ENCODE peak calls at places on chromosomes 2 and 18, in eight cellular contexts. R is cardiac muscle cell; U is endothelial cell; K is breast epithelium; I is mesothelial cell of epicardium; B is WERI-Rb-1; F is CD4-positive, alpha-beta T cell; N is progenitor cell of endocrine pancreas. T is an unnamed sample.

GRCh38 chr18:1094408-1094807 is 189.7 kb downstream of the ADCYAP1 start:
- DNase-seq in I (no peak), R (peak), K (no peak), F (no peak), B (no peak), N (no peak), U (no peak), T (no peak)

GRCh38 chr2:239113164-239113563 is 265.3 kb downstream of the TWIST2 start:
- DNase-seq in K (no peak), I (no peak), B (no peak), R (peak), N (no peak), F (no peak), U (no peak), T (no peak)

GRCh38 chr2:55718165-55719008 is 24.7 kb upstream of the PNPT1 start:
- DNase-seq in K (peak), F (no peak), I (no peak), R (peak), U (peak), B (peak), N (peak), T (no peak)

GRCh38 chr18:62239475-62239874 is 52.4 kb downstream of the RELCH start:
- DNase-seq in N (no peak), R (no peak), I (no peak), B (no peak), K (no peak), U (no peak), F (no peak), T (no peak)

GRCh38 chr2:134310450-134311079 is 56.7 kb downstream of the MGAT5 start:
- DNase-seq in F (no peak), B (no peak), U (no peak), K (no peak), I (no peak), N (no peak), R (no peak), T (no peak)

GRCh38 chr2:39737661-39738060 is 41.4 kb downstream of the THUMPD2 start:
- DNase-seq in R (peak), F (no peak), N (no peak), B (no peak), I (no peak), U (no peak), K (no peak), T (no peak)

GRCh38 chr2:236177967-236178909 is 10.1 kb upstream of the GBX2 start:
- DNase-seq in K (no peak), F (no peak), R (peak), I (peak), B (peak), N (peak), U (peak), T (no peak)

GRCh38 chr2:132439703-132440398 is 23.2 kb downstream of the GPR39 start:
- DNase-seq in I (no peak), N (no peak), B (no peak), R (no peak), F (no peak), U (no peak), K (no peak), T (no peak)

GRCh38 chr2:151162185-151162584 is 99.5 kb downstream of the RBM43 start:
- DNase-seq in N (no peak), F (no peak), R (peak), U (no peak), K (no peak), B (no peak), I (no peak), T (no peak)

GRCh38 chr2:217279571-217279970 is 419.7 kb upstream of the TNP1 start:
- DNase-seq in F (no peak), U (no peak), K (no peak), B (no peak), R (peak), N (no peak), I (no peak), T (no peak)

GRCh38 chr2:152238021-152238420 is 62.5 kb upstream of the STAM2 start:
- DNase-seq in N (no peak), U (no peak), I (no peak), K (no peak), F (no peak), B (no peak), R (no peak), T (no peak)

GRCh38 chr2:133495226-133495625 is 73.0 kb downstream of the NCKAP5 start:
- DNase-seq in N (no peak), B (no peak), K (no peak), F (no peak), U (no peak), R (no peak), I (no peak), T (no peak)

GRCh38 chr18:21894619-21895367 is 154.2 kb downstream of the MIB1 start:
- DNase-seq in N (no peak), F (no peak), B (no peak), R (peak), I (no peak), U (no peak), K (no peak), T (no peak)

GRCh38 chr2:30356061-30356460 is 91.0 kb upstream of the LCLAT1 start:
- DNase-seq in B (no peak), U (no peak), R (peak), I (no peak), N (no peak), K (no peak), F (no peak), T (no peak)

GRCh38 chr2:201900362-201900761 is 94.0 kb downstream of the CDK15 start:
- DNase-seq in U (no peak), B (no peak), F (no peak), R (no peak), K (no peak), I (no peak), N (no peak), T (no peak)

GRCh38 chr2:201813996-201814845 is 7.9 kb downstream of the CDK15 start:
- DNase-seq in U (no peak), F (no peak), B (no peak), N (no peak), K (no peak), R (peak), I (no peak), T (no peak)

GRCh38 chr2:39530423-39530866 is 93.4 kb upstream of the MAP4K3 start:
- DNase-seq in I (no peak), K (no peak), N (no peak), F (no peak), B (no peak), R (peak), U (no peak), T (no peak)

GRCh38 chr2:159399716-159400525 is 113.4 kb upstream of the WDSUB1 start:
- DNase-seq in F (no peak), N (no peak), K (no peak), B (no peak), I (no peak), R (peak), U (no peak), T (no peak)

GRCh38 chr2:54666131-54666637 is 57.3 kb upstream of the EML6 start:
- DNase-seq in B (no peak), K (peak), R (peak), U (no peak), I (no peak), F (no peak), N (no peak), T (no peak)

GRCh38 chr2:207437857-207438166 is 92.0 kb upstream of the CREB1 start:
- DNase-seq in K (peak), B (no peak), I (no peak), U (no peak), N (no peak), R (no peak), F (no peak), T (no peak)

GRCh38 chr18:62486290-62486964 is 36.4 kb upstream of the ZCCHC2 start:
- DNase-seq in F (no peak), B (no peak), I (no peak), N (no peak), K (peak), R (peak), U (no peak), T (no peak)

GRCh38 chr2:175815537-175815936 is 186.5 kb downstream of the LNPK start:
- DNase-seq in N (no peak), U (no peak), I (no peak), F (no peak), B (no peak), R (no peak), K (no peak), T (no peak)

GRCh38 chr2:9681427-9681817 is 50.6 kb upstream of the YWHAQ start:
- DNase-seq in U (no peak), I (no peak), N (no peak), R (no peak), K (no peak), B (no peak), F (no peak), T (no peak)

GRCh38 chr2:63486861-63487290 is 101.4 kb downstream of the WDPCP start:
- DNase-seq in K (no peak), R (no peak), N (no peak), F (no peak), B (peak), I (no peak), U (no peak), T (no peak)
- TF ChIP-seq CTCF in K (no peak), R (no peak), N (no peak), F (no peak), B (peak), I (no peak), U (no peak), T (no peak)

GRCh38 chr2:172865422-172865821 is 129.8 kb downstream of the RAPGEF4 start:
- DNase-seq in U (no peak), I (no peak), R (no peak), K (no peak), B (no peak), F (no peak), N (no peak), T (no peak)
- TF ChIP-seq CTCF in U (peak), I (no peak), R (peak), K (no peak), B (peak), F (no peak), N (no peak), T (no peak)

GRCh38 chr2:37812941-37813730 is 112.0 kb upstream of the RMDN2 start:
- DNase-seq in F (no peak), B (no peak), R (no peak), K (no peak), U (no peak), N (no peak), I (no peak), T (no peak)

GRCh38 chr2:37809525-37809924 is 115.6 kb upstream of the RMDN2 start:
- DNase-seq in I (no peak), R (peak), B (peak), U (peak), K (no peak), F (no peak), N (no peak), T (no peak)

GRCh38 chr2:37809931-37810570 is 115.0 kb upstream of the RMDN2 start:
- DNase-seq in U (no peak), B (no peak), I (no peak), F (no peak), K (no peak), N (no peak), R (no peak), T (no peak)

GRCh38 chr2:37816036-37816435 is 109.1 kb upstream of the RMDN2 start:
- DNase-seq in R (no peak), N (no peak), B (no peak), F (no peak), U (no peak), K (no peak), I (no peak), T (no peak)

GRCh38 chr2:37812414-37812813 is 112.7 kb upstream of the RMDN2 start:
- DNase-seq in B (no peak), F (no peak), R (peak), K (no peak), N (no peak), I (no peak), U (no peak), T (no peak)
- TF ChIP-seq CTCF in B (no peak), F (no peak), R (peak), K (no peak), N (no peak), I (no peak), U (no peak), T (no peak)

GRCh38 chr2:200199576-200200263 is 106.8 kb upstream of the SPATS2L start:
- DNase-seq in K (no peak), R (no peak), N (no peak), B (peak), I (no peak), F (no peak), U (no peak), T (no peak)
- TF ChIP-seq CTCF in K (no peak), R (no peak), N (no peak), B (peak), I (no peak), F (no peak), U (no peak), T (no peak)

GRCh38 chr2:120253021-120253882 is 600 bp downstream of the RALB start:
- DNase-seq in U (peak), F (peak), N (peak), R (peak), B (peak), K (peak), I (peak), T (no peak)
- TF ChIP-seq CTCF in U (no peak), F (no peak), N (peak), R (peak), B (peak), K (peak), I (no peak), T (no peak)

GRCh38 chr18:63779386-63779785 is 4.2 kb downstream of the SERPINB7 start:
- DNase-seq in R (no peak), F (no peak), I (no peak), U (no peak), K (no peak), N (no peak), B (no peak), T (no peak)

GRCh38 chr18:63787673-63788072 is 12.5 kb downstream of the SERPINB7 start:
- DNase-seq in F (no peak), B (no peak), I (no peak), K (no peak), R (no peak), U (no peak), N (no peak), T (no peak)

GRCh38 chr18:63785031-63785430 is 9.8 kb downstream of the SERPINB7 start:
- DNase-seq in B (no peak), K (no peak), N (no peak), U (no peak), I (no peak), R (no peak), F (no peak), T (no peak)

GRCh38 chr18:63788447-63789096 is 13.4 kb downstream of the SERPINB7 start:
- DNase-seq in F (no peak), B (no peak), U (no peak), R (peak), N (no peak), K (no peak), I (no peak), T (no peak)

GRCh38 chr18:63783394-63783793 is 8.2 kb downstream of the SERPINB7 start:
- DNase-seq in F (no peak), U (no peak), N (no peak), K (no peak), B (peak), I (no peak), R (no peak), T (no peak)
- TF ChIP-seq CTCF in F (no peak), U (no peak), N (no peak), K (no peak), B (peak), I (no peak), R (no peak), T (no peak)

GRCh38 chr2:28750316-28751101 is 1.1 kb upstream of the PPP1CB start:
- DNase-seq in R (peak), K (no peak), F (no peak), B (peak), U (no peak), N (no peak), I (no peak), T (no peak)

GRCh38 chr2:28752608-28752984 is 966 bp downstream of the PPP1CB start:
- DNase-seq in N (no peak), F (no peak), U (no peak), B (no peak), I (no peak), R (peak), K (no peak), T (no peak)

GRCh38 chr2:28753043-28753683 is 1.5 kb downstream of the PPP1CB start:
- DNase-seq in K (peak), R (peak), I (no peak), F (peak), U (peak), B (peak), N (no peak), T (no peak)

GRCh38 chr2:28751956-28752607 is 452 bp downstream of the PPP1CB start:
- DNase-seq in I (no peak), K (no peak), U (peak), R (peak), N (no peak), B (peak), F (peak), T (no peak)

GRCh38 chr2:28751102-28751955 is at the start of gene PPP1CB:
- DNase-seq in U (peak), B (peak), I (peak), N (peak), K (peak), F (peak), R (peak), T (peak)
- TF ChIP-seq CTCF in U (peak), B (peak), I (no peak), N (peak), K (no peak), F (peak), R (peak), T (no peak)

GRCh38 chr2:215738360-215738759 is 275.0 kb downstream of the MREG start:
- DNase-seq in F (no peak), U (no peak), R (no peak), B (no peak), I (no peak), K (no peak), N (no peak), T (no peak)

GRCh38 chr2:215740071-215740470 is 273.3 kb downstream of the MREG start:
- DNase-seq in N (no peak), U (no peak), K (no peak), F (no peak), B (no peak), R (no peak), I (no peak), T (no peak)

GRCh38 chr2:215731108-215731507 is 282.2 kb downstream of the MREG start:
- DNase-seq in N (no peak), U (no peak), R (no peak), B (no peak), K (no peak), F (no peak), I (no peak), T (no peak)

GRCh38 chr2:215737496-215737895 is 275.9 kb downstream of the MREG start:
- DNase-seq in F (no peak), K (no peak), N (no peak), B (no peak), U (peak), R (no peak), I (no peak), T (no peak)

GRCh38 chr2:215736653-215737290 is 276.6 kb downstream of the MREG start:
- DNase-seq in K (no peak), R (peak), B (no peak), I (no peak), F (no peak), N (no peak), U (no peak), T (no peak)
- TF ChIP-seq CTCF in K (no peak), R (peak), B (no peak), I (no peak), F (no peak), N (peak), U (peak), T (no peak)

DNA sequence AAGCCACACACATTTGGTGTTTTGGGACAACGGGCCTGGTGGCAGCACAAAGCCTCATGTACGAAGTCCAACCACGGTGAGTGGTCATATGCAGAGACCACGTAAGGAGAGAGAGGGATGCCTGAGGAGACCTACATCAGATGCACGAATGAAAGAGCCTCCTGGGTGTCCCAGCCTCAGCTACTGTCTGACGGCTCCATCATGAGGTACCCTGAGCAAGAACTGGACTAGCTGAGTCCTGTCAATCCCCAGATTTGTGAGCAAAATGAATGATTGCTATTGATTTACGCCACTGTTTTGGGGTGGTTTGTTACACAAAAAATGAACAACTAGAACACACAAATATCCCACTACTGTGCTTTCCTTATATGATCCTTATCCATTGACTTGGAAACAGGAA is 275.7 kb upstream of the KYNU start:
- DNase-seq in I (no peak), B (no peak), N (no peak), K (no peak), U (no peak), F (no peak), R (no peak), T (no peak)
- TF ChIP-seq CTCF in I (no peak), B (peak), N (no peak), K (no peak), U (no peak), F (no peak), R (no peak), T (no peak)

T was measured in activated B cell treated with CpG ODN at 0.5 μM for 24 hours.